ENCODE peak calls at places on chromosomes 4 and X, in five cellular contexts. One of them, this sample, is unnamed.
A peak's percentile ranks its signal among the peaks of the same experiment; 100 is the strongest.

GRCh38 chr4:100348472-100348871 is 158.2 kb upstream of the DDIT4L start:
- DNase-seq in ACHN: peak; percentile 13
- DNase-seq in ecto neural progenitor cell: no peak
- DNase-seq in iris pigment epithelial cell: peak; percentile 92
- DNase-seq in T-helper 22 cell: no peak
- DNase-seq in this sample: peak; percentile 82

GRCh38 chr4:7067147-7067522 is 729 bp downstream of the GRPEL1 start:
- DNase-seq in iris pigment epithelial cell: no peak
- DNase-seq in ecto neural progenitor cell: no peak
- DNase-seq in T-helper 22 cell: peak; percentile 9
- DNase-seq in ACHN: no peak
- DNase-seq in this sample: peak; percentile 30

GRCh38 chrX:38811515-38812239 is 10.4 kb downstream of the MID1IP1 start:
- DNase-seq in T-helper 22 cell: no peak
- DNase-seq in ACHN: no peak
- DNase-seq in iris pigment epithelial cell: peak; percentile 50
- DNase-seq in ecto neural progenitor cell: no peak
- DNase-seq in this sample: no peak

GRCh38 chr4:101345271-101345595 is 2.1 kb downstream of the PPP3CA start:
- DNase-seq in ecto neural progenitor cell: no peak
- DNase-seq in ACHN: no peak
- DNase-seq in iris pigment epithelial cell: peak; percentile 30
- DNase-seq in T-helper 22 cell: no peak
- DNase-seq in this sample: peak; percentile 58

GRCh38 chr4:15755321-15755750 is 22.8 kb upstream of the CD38 start:
- DNase-seq in iris pigment epithelial cell: peak; percentile 87
- DNase-seq in ecto neural progenitor cell: no peak
- DNase-seq in ACHN: no peak
- DNase-seq in T-helper 22 cell: peak; percentile 26
- DNase-seq in this sample: peak; percentile 55

GRCh38 chr4:150142831-150143230 is 64.6 kb downstream of the DCLK2 start:
- DNase-seq in ACHN: no peak
- DNase-seq in ecto neural progenitor cell: no peak
- DNase-seq in T-helper 22 cell: no peak
- DNase-seq in iris pigment epithelial cell: no peak
- DNase-seq in this sample: no peak

GRCh38 chr4:10593130-10593529 is 91.4 kb downstream of the CLNK start:
- DNase-seq in iris pigment epithelial cell: no peak
- DNase-seq in ACHN: no peak
- DNase-seq in ecto neural progenitor cell: no peak
- DNase-seq in T-helper 22 cell: no peak
- DNase-seq in this sample: no peak

GRCh38 chr4:37245391-37245954 is 930 bp downstream of the NWD2 start:
- DNase-seq in ACHN: no peak
- DNase-seq in ecto neural progenitor cell: peak; percentile 49
- DNase-seq in iris pigment epithelial cell: no peak
- DNase-seq in T-helper 22 cell: no peak
- DNase-seq in this sample: no peak

GRCh38 chr4:115851918-115852766 is 738.7 kb upstream of the NDST4 start:
- DNase-seq in ecto neural progenitor cell: peak; percentile 61
- DNase-seq in ACHN: peak; percentile 49
- DNase-seq in iris pigment epithelial cell: peak; percentile 4
- DNase-seq in T-helper 22 cell: no peak
- DNase-seq in this sample: peak; percentile 22

GRCh38 chr4:184953971-184954370 is 64.3 kb upstream of the HELT start:
- DNase-seq in T-helper 22 cell: no peak
- DNase-seq in ecto neural progenitor cell: no peak
- DNase-seq in ACHN: no peak
- DNase-seq in iris pigment epithelial cell: no peak
- DNase-seq in this sample: no peak

GRCh38 chr4:16530688-16531635 is 304.7 kb upstream of the TAPT1 start:
- DNase-seq in T-helper 22 cell: no peak
- DNase-seq in ACHN: no peak
- DNase-seq in iris pigment epithelial cell: peak; percentile 75
- DNase-seq in ecto neural progenitor cell: no peak
- DNase-seq in this sample: peak; percentile 36

GRCh38 chr4:129966175-129966574 is 870.2 kb downstream of the C4orf33 start:
- DNase-seq in T-helper 22 cell: no peak
- DNase-seq in ecto neural progenitor cell: no peak
- DNase-seq in ACHN: no peak
- DNase-seq in iris pigment epithelial cell: no peak
- DNase-seq in this sample: no peak

GRCh38 chrX:132956421-132957210 is 1.8 kb downstream of the HS6ST2 start:
- DNase-seq in ecto neural progenitor cell: peak; percentile 49
- DNase-seq in ACHN: no peak
- DNase-seq in T-helper 22 cell: no peak
- DNase-seq in iris pigment epithelial cell: no peak
- DNase-seq in this sample: no peak

GRCh38 chrX:133005038-133005437 is 46.6 kb upstream of the HS6ST2 start:
- DNase-seq in iris pigment epithelial cell: peak; percentile 3
- DNase-seq in T-helper 22 cell: no peak
- DNase-seq in ACHN: peak; percentile 1
- DNase-seq in ecto neural progenitor cell: peak; percentile 39
- DNase-seq in this sample: peak; percentile 17

GRCh38 chrX:15310117-15310516 is 5.3 kb downstream of the ASB11 start:
- DNase-seq in T-helper 22 cell: no peak
- DNase-seq in ecto neural progenitor cell: no peak
- DNase-seq in ACHN: no peak
- DNase-seq in iris pigment epithelial cell: peak; percentile 51
- DNase-seq in this sample: peak; percentile 33

GRCh38 chr4:113292371-113293042 is 243.1 kb downstream of the ANK2 start:
- DNase-seq in iris pigment epithelial cell: no peak
- DNase-seq in ecto neural progenitor cell: peak; percentile 74
- DNase-seq in T-helper 22 cell: no peak
- DNase-seq in ACHN: no peak
- DNase-seq in this sample: peak; percentile 45

GRCh38 chr4:4758708-4759107 is 100.8 kb upstream of the MSX1 start:
- DNase-seq in ACHN: no peak
- DNase-seq in T-helper 22 cell: no peak
- DNase-seq in ecto neural progenitor cell: no peak
- DNase-seq in iris pigment epithelial cell: no peak
- DNase-seq in this sample: no peak

GRCh38 chr4:38266616-38267015 is 306.4 kb downstream of the PTTG2 start:
- DNase-seq in T-helper 22 cell: no peak
- DNase-seq in iris pigment epithelial cell: no peak
- DNase-seq in ecto neural progenitor cell: no peak
- DNase-seq in ACHN: no peak
- DNase-seq in this sample: peak; percentile 32

GRCh38 chrX:129759576-129760061 is 20.1 kb upstream of the SASH3 start:
- DNase-seq in ecto neural progenitor cell: no peak
- DNase-seq in ACHN: no peak
- DNase-seq in iris pigment epithelial cell: peak; percentile 86
- DNase-seq in T-helper 22 cell: peak; percentile 41
- DNase-seq in this sample: peak; percentile 84

GRCh38 chr4:141099326-141099725 is 33.9 kb downstream of the RNF150 start:
- DNase-seq in T-helper 22 cell: no peak
- DNase-seq in ecto neural progenitor cell: no peak
- DNase-seq in ACHN: no peak
- DNase-seq in iris pigment epithelial cell: peak; percentile 36
- DNase-seq in this sample: peak; percentile 5

GRCh38 chr4:99408346-99408745 is 26.8 kb downstream of the ADH7 start:
- DNase-seq in ACHN: no peak
- DNase-seq in T-helper 22 cell: no peak
- DNase-seq in ecto neural progenitor cell: no peak
- DNase-seq in iris pigment epithelial cell: peak; percentile 17
- DNase-seq in this sample: no peak

GRCh38 chrX:18654873-18655836 is 16.8 kb downstream of the RS1 start:
- DNase-seq in iris pigment epithelial cell: peak; percentile 12
- DNase-seq in ACHN: no peak
- DNase-seq in ecto neural progenitor cell: no peak
- DNase-seq in T-helper 22 cell: no peak
- DNase-seq in this sample: no peak

GRCh38 chr4:6534618-6535328 is 40.2 kb upstream of the MAN2B2 start:
- DNase-seq in T-helper 22 cell: no peak
- DNase-seq in ACHN: no peak
- DNase-seq in ecto neural progenitor cell: no peak
- DNase-seq in iris pigment epithelial cell: no peak
- DNase-seq in this sample: no peak

GRCh38 chr4:59772740-59773139 is 1427.4 kb upstream of the ADGRL3 start:
- DNase-seq in T-helper 22 cell: no peak
- DNase-seq in ecto neural progenitor cell: no peak
- DNase-seq in ACHN: no peak
- DNase-seq in iris pigment epithelial cell: no peak
- DNase-seq in this sample: no peak

GRCh38 chr4:26020083-26020668 is 106.2 kb downstream of the SMIM20 start:
- DNase-seq in ACHN: no peak
- DNase-seq in T-helper 22 cell: no peak
- DNase-seq in ecto neural progenitor cell: no peak
- DNase-seq in iris pigment epithelial cell: peak; percentile 93
- DNase-seq in this sample: peak; percentile 95

GRCh38 chr4:184534511-184535391 is 60.4 kb upstream of the IRF2 start:
- DNase-seq in ACHN: peak; percentile 18
- DNase-seq in iris pigment epithelial cell: peak; percentile 85
- DNase-seq in ecto neural progenitor cell: no peak
- DNase-seq in T-helper 22 cell: no peak
- DNase-seq in this sample: peak; percentile 56

GRCh38 chr4:164318350-164318749 is 435.6 kb upstream of the SMIM31 start:
- DNase-seq in iris pigment epithelial cell: no peak
- DNase-seq in ACHN: no peak
- DNase-seq in T-helper 22 cell: no peak
- DNase-seq in ecto neural progenitor cell: no peak
- DNase-seq in this sample: no peak

GRCh38 chrX:24424948-24425347 is 40.1 kb upstream of the PDK3 start:
- DNase-seq in iris pigment epithelial cell: peak; percentile 27
- DNase-seq in ACHN: no peak
- DNase-seq in ecto neural progenitor cell: no peak
- DNase-seq in T-helper 22 cell: no peak
- DNase-seq in this sample: peak; percentile 79